ENCODE peak calls at places on chromosomes 3 and 15, in five cellular contexts. One of them, this sample, is unnamed.

GRCh38 chr3:189718215-189718614 is 87.0 kb downstream of the TP63 start:
- DNase-seq in activated CD4-positive, alpha-beta T cell treated with anti-CD3 and anti-CD28 coated beads, Interleukin-2, amount 50 U/mL, for 24 hours: no peak
- DNase-seq in uterus: no peak
- DNase-seq in left lung: no peak
- DNase-seq in lower lobe of right lung: no peak
- DNase-seq in this sample: no peak

GRCh38 chr15:90213818-90214204 is 12.7 kb downstream of the SEMA4B start:
- DNase-seq in left lung: no peak
- DNase-seq in uterus: no peak
- DNase-seq in activated CD4-positive, alpha-beta T cell treated with anti-CD3 and anti-CD28 coated beads, Interleukin-2, amount 50 U/mL, for 24 hours: no peak
- DNase-seq in lower lobe of right lung: no peak
- DNase-seq in this sample: no peak

GRCh38 chr15:69031013-69032001 is 16.8 kb downstream of the NOX5 start:
- DNase-seq in left lung: peak; percentile 86
- DNase-seq in uterus: no peak
- DNase-seq in lower lobe of right lung: peak; percentile 78
- DNase-seq in activated CD4-positive, alpha-beta T cell treated with anti-CD3 and anti-CD28 coated beads, Interleukin-2, amount 50 U/mL, for 24 hours: no peak
- DNase-seq in this sample: peak; percentile 29

GRCh38 chr15:31352283-31352880 is 25.7 kb downstream of the KLF13 start:
- DNase-seq in lower lobe of right lung: peak; percentile 64
- DNase-seq in uterus: no peak
- DNase-seq in left lung: peak; percentile 83
- DNase-seq in activated CD4-positive, alpha-beta T cell treated with anti-CD3 and anti-CD28 coated beads, Interleukin-2, amount 50 U/mL, for 24 hours: no peak
- DNase-seq in this sample: peak; percentile 47

GRCh38 chr3:34859741-34860140 is 779.6 kb upstream of the ARPP21 start:
- DNase-seq in lower lobe of right lung: no peak
- DNase-seq in activated CD4-positive, alpha-beta T cell treated with anti-CD3 and anti-CD28 coated beads, Interleukin-2, amount 50 U/mL, for 24 hours: no peak
- DNase-seq in left lung: no peak
- DNase-seq in uterus: no peak
- DNase-seq in this sample: no peak

GRCh38 chr3:32708672-32709283 is 23.8 kb downstream of the CNOT10 start:
- DNase-seq in left lung: no peak
- DNase-seq in activated CD4-positive, alpha-beta T cell treated with anti-CD3 and anti-CD28 coated beads, Interleukin-2, amount 50 U/mL, for 24 hours: no peak
- DNase-seq in uterus: no peak
- DNase-seq in lower lobe of right lung: no peak
- DNase-seq in this sample: no peak

GRCh38 chr3:61483997-61484396 is 77.4 kb upstream of the PTPRG start:
- DNase-seq in uterus: no peak
- DNase-seq in left lung: no peak
- DNase-seq in activated CD4-positive, alpha-beta T cell treated with anti-CD3 and anti-CD28 coated beads, Interleukin-2, amount 50 U/mL, for 24 hours: no peak
- DNase-seq in lower lobe of right lung: no peak
- DNase-seq in this sample: no peak

GRCh38 chr3:101049532-101049931 is 56.3 kb upstream of the ABI3BP start:
- DNase-seq in uterus: no peak
- DNase-seq in left lung: no peak
- DNase-seq in lower lobe of right lung: no peak
- DNase-seq in activated CD4-positive, alpha-beta T cell treated with anti-CD3 and anti-CD28 coated beads, Interleukin-2, amount 50 U/mL, for 24 hours: no peak
- DNase-seq in this sample: no peak

GRCh38 chr15:62482715-62483429 is 317.8 kb upstream of the C2CD4B start:
- DNase-seq in left lung: no peak
- DNase-seq in lower lobe of right lung: no peak
- DNase-seq in uterus: no peak
- DNase-seq in activated CD4-positive, alpha-beta T cell treated with anti-CD3 and anti-CD28 coated beads, Interleukin-2, amount 50 U/mL, for 24 hours: no peak
- DNase-seq in this sample: no peak

GRCh38 chr3:194632211-194632982 is 822 bp downstream of the TMEM44 start:
- DNase-seq in left lung: peak; percentile 55
- DNase-seq in uterus: no peak
- DNase-seq in activated CD4-positive, alpha-beta T cell treated with anti-CD3 and anti-CD28 coated beads, Interleukin-2, amount 50 U/mL, for 24 hours: no peak
- DNase-seq in lower lobe of right lung: peak; percentile 61
- DNase-seq in this sample: peak; percentile 77

GRCh38 chr15:63826513-63826912 is 7.2 kb downstream of the HERC1 start:
- DNase-seq in left lung: no peak
- DNase-seq in uterus: no peak
- DNase-seq in lower lobe of right lung: no peak
- DNase-seq in activated CD4-positive, alpha-beta T cell treated with anti-CD3 and anti-CD28 coated beads, Interleukin-2, amount 50 U/mL, for 24 hours: no peak
- DNase-seq in this sample: no peak